ENCODE peak calls at places on chromosomes 16 and 17, in seven cellular contexts. D, S, U, A, K, L and I are unnamed samples.

GRCh38 chr16:82756283-82756599 is 129.5 kb downstream of the CDH13 start:
- DNase-seq in L (peak; percentile 58), U (no peak), S (no peak), D (peak; percentile 35), K (no peak), A (no peak), I (no peak)

GRCh38 chr17:17032131-17032692 is 10.0 kb upstream of the MPRIP start:
- DNase-seq in U (peak; percentile 63), D (peak; percentile 87), L (peak; percentile 86), S (peak; percentile 85), K (peak; percentile 15), A (peak; percentile 68), I (no peak)

GRCh38 chr17:46178550-46179198 is 14.6 kb downstream of the KANSL1 start:
- DNase-seq in A (peak; percentile 30), U (no peak), L (peak; percentile 76), D (no peak), K (no peak), S (no peak), I (no peak)

GRCh38 chr16:10405386-10405939 is 19.6 kb downstream of the ATF7IP2 start:
- DNase-seq in K (peak; percentile 13), D (no peak), A (no peak), S (no peak), U (no peak), L (no peak), I (no peak)

GRCh38 chr17:77432791-77433190 is 292.0 kb downstream of the SEC14L1 start:
- DNase-seq in L (no peak), S (no peak), A (no peak), K (no peak), D (no peak), U (no peak), I (no peak)

GRCh38 chr17:42387663-42388380 is 420 bp downstream of the STAT3 start:
- DNase-seq in A (peak; percentile 49), L (peak; percentile 69), S (peak; percentile 78), D (no peak), U (peak; percentile 56), K (no peak), I (no peak)

GRCh38 chr17:64296246-64296645 is 33.2 kb upstream of the TEX2 start:
- DNase-seq in L (no peak), U (no peak), K (no peak), A (no peak), S (no peak), D (no peak), I (no peak)

GRCh38 chr16:75379911-75380847 is 53.1 kb downstream of the CFDP1 start:
- DNase-seq in K (no peak), A (no peak), D (no peak), L (no peak), U (no peak), S (no peak), I (no peak)

GRCh38 chr17:4436381-4436780 is 2.6 kb downstream of the SPNS3 start:
- DNase-seq in D (no peak), K (no peak), A (no peak), L (no peak), S (no peak), U (no peak), I (no peak)

GRCh38 chr17:39485555-39485954 is 24.3 kb downstream of the CDK12 start:
- DNase-seq in S (no peak), A (peak; percentile 41), K (peak; percentile 54), U (no peak), L (peak; percentile 95), D (peak; percentile 96), I (no peak)

GRCh38 chr16:87949071-87949744 is 2.0 kb upstream of the BANP start:
- DNase-seq in U (peak; percentile 53), D (no peak), L (no peak), A (no peak), K (no peak), S (no peak), I (no peak)

GRCh38 chr17:39755550-39756375 is 18.0 kb downstream of the GRB7 start:
- DNase-seq in D (no peak), U (no peak), A (no peak), L (no peak), K (no peak), S (no peak), I (no peak)

GRCh38 chr17:1055751-1056645 is 59.1 kb downstream of the TIMM22 start:
- DNase-seq in U (peak; percentile 73), L (peak; percentile 33), A (peak; percentile 54), D (peak; percentile 49), S (no peak), K (no peak), I (no peak)

GRCh38 chr16:75628351-75628750 is 5.3 kb upstream of the ADAT1 start:
- DNase-seq in L (no peak), U (no peak), A (no peak), K (no peak), S (no peak), D (no peak), I (no peak)

GRCh38 chr16:87132361-87133014 is 184.7 kb downstream of the C16orf95 start:
- DNase-seq in K (peak; percentile 84), L (no peak), U (no peak), D (peak; percentile 39), S (peak; percentile 50), A (peak; percentile 26), I (no peak)

GRCh38 chr17:81498953-81499600 is 13.5 kb downstream of the ACTG1 start:
- DNase-seq in S (no peak), K (no peak), A (no peak), D (no peak), L (no peak), U (no peak), I (peak; percentile 71)

GRCh38 chr16:56918467-56919012 is 13.4 kb upstream of the HERPUD1 start:
- DNase-seq in U (no peak), L (no peak), S (no peak), K (no peak), A (no peak), D (no peak), I (no peak)

GRCh38 chr17:28071891-28072606 is 29.6 kb downstream of the NLK start:
- DNase-seq in L (no peak), U (no peak), S (no peak), A (no peak), K (peak; percentile 4), D (no peak), I (no peak)

GRCh38 chr16:57098188-57098841 is 5.9 kb downstream of the CPNE2 start:
- DNase-seq in A (no peak), D (no peak), K (no peak), S (no peak), L (no peak), U (no peak), I (no peak)

GRCh38 chr16:8958344-8958808 is 5.3 kb downstream of the USP7 start:
- DNase-seq in U (no peak), L (no peak), K (no peak), S (no peak), A (no peak), D (peak; percentile 66), I (no peak)

GRCh38 chr17:20988896-20989295 is 53.9 kb downstream of the USP22 start:
- DNase-seq in K (no peak), A (no peak), L (no peak), S (peak; percentile 10), D (no peak), U (no peak), I (no peak)

DNA sequence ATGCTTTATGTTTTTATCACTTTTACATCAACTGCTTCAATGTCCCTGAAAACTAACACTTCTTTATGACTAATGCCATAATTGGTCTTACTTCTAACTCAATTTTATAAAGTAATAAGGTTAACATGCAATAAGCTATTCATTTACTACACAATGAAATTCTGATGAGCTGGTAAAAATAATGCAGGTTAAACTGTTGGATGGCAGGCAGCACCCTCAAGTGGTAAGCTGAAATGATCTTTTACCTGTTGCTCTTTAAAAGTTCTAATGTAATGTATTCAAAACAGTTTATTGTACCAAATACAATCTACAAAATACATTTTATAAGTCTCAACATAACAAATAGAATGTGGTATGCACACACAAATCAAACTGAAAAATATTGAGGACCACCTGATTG is 1280.3 kb downstream of the CDH8 start:
- DNase-seq in S (no peak), U (no peak), L (no peak), K (peak; percentile 4), A (no peak), D (no peak), I (no peak)
- TF ChIP-seq CTCF in S (no peak), U (no peak), L (no peak), K (peak; percentile 36), A (no peak), D (no peak), I (peak; percentile 31)

GRCh38 chr16:86050111-86050510 is 151.1 kb downstream of the IRF8 start:
- DNase-seq in K (no peak), D (no peak), U (no peak), A (no peak), L (no peak), S (no peak), I (no peak)

GRCh38 chr16:86048221-86048620 is 149.3 kb downstream of the IRF8 start:
- DNase-seq in A (no peak), U (no peak), L (no peak), S (peak; percentile 59), K (no peak), D (no peak), I (no peak)

GRCh38 chr16:86049641-86050040 is 150.7 kb downstream of the IRF8 start:
- DNase-seq in S (no peak), K (no peak), A (no peak), L (no peak), D (no peak), U (no peak), I (no peak)

GRCh38 chr16:86050591-86051375 is 151.8 kb downstream of the IRF8 start:
- DNase-seq in K (no peak), A (no peak), S (no peak), U (no peak), D (no peak), L (no peak), I (no peak)

GRCh38 chr16:86048882-86049585 is 150.1 kb downstream of the IRF8 start:
- DNase-seq in D (no peak), L (no peak), A (no peak), K (no peak), S (peak; percentile 41), U (no peak), I (no peak)
- TF ChIP-seq CTCF in D (peak; percentile 38), L (no peak), A (no peak), K (no peak), S (no peak), U (no peak), I (no peak)

DNA sequence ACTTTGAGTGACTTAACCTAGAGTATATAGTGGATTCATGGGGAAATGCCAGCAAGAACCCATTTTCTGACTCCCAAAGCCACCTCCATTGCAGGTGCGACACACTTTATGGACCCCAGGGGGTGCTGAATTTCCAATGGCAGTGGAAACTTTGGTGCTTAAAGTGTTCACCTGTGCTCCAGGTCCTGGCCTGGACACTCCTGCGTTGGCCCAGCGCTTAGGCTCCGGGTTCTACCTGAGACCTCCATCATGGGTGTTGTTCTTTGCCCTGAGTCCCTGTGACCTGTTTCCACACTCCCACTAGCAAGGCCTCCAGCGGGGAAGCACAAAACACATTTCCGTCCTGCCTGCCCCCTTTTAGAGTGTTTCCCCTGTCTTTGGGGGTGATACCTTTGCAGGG is 3.0 kb downstream of the CCNF start:
- DNase-seq in L (no peak), K (no peak), S (peak; percentile 49), A (no peak), D (no peak), U (no peak), I (no peak)
- TF ChIP-seq CTCF in L (no peak), K (no peak), S (no peak), A (no peak), D (peak; percentile 22), U (no peak), I (no peak)

DNA sequence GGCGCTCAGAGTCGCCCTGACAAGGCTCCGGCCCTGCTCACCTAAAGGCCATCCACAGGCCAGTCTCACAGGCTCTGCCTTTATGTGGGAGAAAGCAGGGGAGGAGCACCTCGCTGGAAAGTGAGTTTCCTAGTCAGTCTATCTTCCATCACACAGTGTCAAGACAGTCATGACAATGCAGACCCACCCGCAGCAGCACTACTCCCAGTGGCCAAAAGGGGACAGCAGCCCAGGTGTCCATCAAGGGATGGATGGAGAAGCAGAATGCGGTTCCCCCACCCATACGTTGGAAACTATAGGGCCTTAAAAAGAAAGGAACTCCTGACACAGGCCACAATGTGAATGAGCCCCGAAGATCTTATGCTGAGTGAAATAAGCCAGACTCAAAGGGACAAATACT is 226.8 kb downstream of the ENGASE start:
- DNase-seq in S (no peak), U (no peak), K (no peak), L (no peak), A (no peak), D (no peak), I (no peak)
- TF ChIP-seq CTCF in S (no peak), U (no peak), K (no peak), L (no peak), A (no peak), D (no peak), I (no peak)